ENCODE peak calls at places on chromosome 5, in five cellular contexts. X is transverse colon, K is body of pancreas, F is IMR-90, M is SJCRH30. N is an unnamed sample. For H3K27me3 and H3K4me1, the result is how much of the 10 kb centered on the place peaks cover.

GRCh38 chr5:159097461-159098284 is 2.0 kb downstream of the EBF1 start:
- DNase-seq in X (no peak), K (no peak), F (peak), M (peak), N (peak)

GRCh38 chr5:151719228-151719861 is 32.6 kb upstream of the SPARC start:
- DNase-seq in X (peak), K (no peak), F (peak), M (peak), N (peak)

GRCh38 chr5:60516688-60517087 is 183.3 kb downstream of the DEPDC1B start:
- DNase-seq in X (no peak), K (no peak), F (no peak), M (no peak), N (no peak)

GRCh38 chr5:155726267-155726666 is 600.7 kb upstream of the SGCD start:
- DNase-seq in X (no peak), K (no peak), F (peak), M (peak), N (no peak)

GRCh38 chr5:145752534-145752933 is 82.6 kb downstream of the PRELID2 start:
- DNase-seq in X (no peak), K (no peak), F (no peak), M (no peak), N (no peak)

GRCh38 chr5:83856898-83857297 is 136.2 kb upstream of the HAPLN1 start:
- DNase-seq in X (no peak), K (no peak), F (no peak), M (peak), N (no peak)

GRCh38 chr5:128635379-128635778 is 97.3 kb upstream of the FBN2 start:
- DNase-seq in X (no peak), K (no peak), F (no peak), M (no peak), N (no peak)

GRCh38 chr5:132821791-132822190 is 8.7 kb downstream of the SHROOM1 start:
- DNase-seq in X (no peak), K (no peak), F (peak), M (peak), N (no peak)

GRCh38 chr5:123545506-123545905 is 33.5 kb downstream of the CSNK1G3 start:
- DNase-seq in X (peak), K (no peak), F (no peak), M (no peak), N (peak)

GRCh38 chr5:170139786-170140335 is 34.2 kb downstream of the FOXI1 start:
- DNase-seq in X (no peak), K (no peak), F (no peak), M (no peak), N (no peak)

GRCh38 chr5:103037673-103038455 is 82.1 kb downstream of the GIN1 start:
- DNase-seq in X (no peak), K (no peak), F (peak), M (no peak), N (no peak)

GRCh38 chr5:84383816-84384603 is 670 bp downstream of the EDIL3 start:
- DNase-seq in X (peak), K (no peak), F (peak), M (peak), N (peak)

GRCh38 chr5:64505769-64506566 is at the start of gene RGS7BP:
- DNase-seq in X (no peak), K (peak), F (peak), M (no peak), N (peak)

GRCh38 chr5:68292316-68292715 is 76.8 kb downstream of the PIK3R1 start:
- DNase-seq in X (no peak), K (no peak), F (peak), M (no peak), N (no peak)

GRCh38 chr5:173917788-173918786 is 29.9 kb downstream of the CPEB4 start:
- DNase-seq in X (peak), K (peak), F (peak), M (peak), N (peak)

GRCh38 chr5:54577542-54577941 is 60.0 kb downstream of the SNX18 start:
- DNase-seq in X (no peak), K (no peak), F (no peak), M (no peak), N (no peak)

GRCh38 chr5:95181650-95182049 is 103.2 kb downstream of the MCTP1 start:
- DNase-seq in X (no peak), K (no peak), F (no peak), M (no peak), N (no peak)

GRCh38 chr5:38601843-38602424 is 45.5 kb upstream of the LIFR start:
- DNase-seq in X (no peak), K (no peak), F (peak), M (no peak), N (no peak)

GRCh38 chr5:3751846-3752245 is 156.2 kb downstream of the IRX1 start:
- DNase-seq in X (no peak), K (no peak), F (no peak), M (no peak), N (no peak)

GRCh38 chr5:68200288-68200687 is 15.3 kb upstream of the PIK3R1 start:
- DNase-seq in X (no peak), K (no peak), F (no peak), M (no peak), N (no peak)

GRCh38 chr5:176822041-176822425 is 11.7 kb downstream of the UNC5A start:
- DNase-seq in X (no peak), K (no peak), F (no peak), M (no peak), N (peak)

DNA sequence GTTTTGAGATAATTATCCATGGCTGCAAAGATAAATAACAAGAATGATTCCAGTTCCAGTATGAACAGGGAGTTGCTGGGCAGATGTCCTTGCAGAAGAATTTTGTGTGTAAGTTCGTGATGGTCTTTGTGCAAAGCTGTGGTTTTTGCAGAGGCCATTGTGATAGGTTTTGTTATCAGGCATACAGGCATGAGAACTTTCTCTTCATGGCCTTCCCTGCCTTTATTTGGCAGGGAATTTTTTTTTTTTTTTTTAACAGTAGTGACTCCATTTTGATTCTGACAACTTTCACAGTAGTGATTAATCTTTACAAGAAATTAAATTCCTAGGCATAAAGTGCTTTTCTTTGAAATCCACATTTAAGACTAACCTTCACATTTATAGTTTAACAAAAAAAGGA is 1999.5 kb upstream of the CDH6 start:
- DNase-seq in X (no peak), K (no peak), F (no peak), M (no peak), N (no peak)
- H3K4me3 ChIP-seq in X (no peak), K (no peak), F (no peak), M (no peak), N (no peak)

GRCh38 chr5:5537426-5537825 is 114.9 kb downstream of the ICE1 start:
- DNase-seq in X (no peak), K (no peak), F (no peak), M (no peak), N (no peak)
- H3K27me3 ChIP-seq in X (under half), K (under half), F (under half), M (under half), N (under half)

GRCh38 chr5:93430673-93431192 is 150.3 kb downstream of the NR2F1-AS1 start:
- DNase-seq in X (no peak), K (no peak), F (no peak), M (no peak), N (no peak)

GRCh38 chr5:93430139-93430538 is 150.9 kb downstream of the NR2F1-AS1 start:
- DNase-seq in X (no peak), K (no peak), F (no peak), M (no peak), N (no peak)

GRCh38 chr5:93428868-93429267 is 152.2 kb downstream of the NR2F1-AS1 start:
- DNase-seq in X (no peak), K (no peak), F (peak), M (no peak), N (no peak)

GRCh38 chr5:93425102-93425501 is 155.9 kb downstream of the NR2F1-AS1 start:
- DNase-seq in X (no peak), K (no peak), F (peak), M (no peak), N (no peak)

GRCh38 chr5:93427316-93427715 is 153.7 kb downstream of the NR2F1-AS1 start:
- DNase-seq in X (no peak), K (no peak), F (no peak), M (no peak), N (no peak)
- H3K4me1 ChIP-seq in X (under half), K (under half), F (under half), M (under half), N (under half)

GRCh38 chr5:124659798-124660197 is 86.6 kb downstream of the ZNF608 start:
- DNase-seq in X (no peak), K (no peak), F (no peak), M (no peak), N (no peak)

GRCh38 chr5:124662261-124662781 is 84.1 kb downstream of the ZNF608 start:
- DNase-seq in X (peak), K (no peak), F (no peak), M (no peak), N (no peak)

GRCh38 chr5:124663101-124663506 is 83.3 kb downstream of the ZNF608 start:
- DNase-seq in X (no peak), K (no peak), F (no peak), M (peak), N (peak)

GRCh38 chr5:124660229-124661093 is 86.0 kb downstream of the ZNF608 start:
- DNase-seq in X (no peak), K (peak), F (no peak), M (peak), N (no peak)

GRCh38 chr5:124661317-124662141 is 84.9 kb downstream of the ZNF608 start:
- DNase-seq in X (no peak), K (peak), F (peak), M (peak), N (peak)
- H3K4me3 ChIP-seq in X (no peak), K (no peak), F (no peak), M (peak), N (no peak)

GRCh38 chr5:133825631-133826289 is 142.7 kb downstream of the C5orf15 start:
- DNase-seq in X (no peak), K (no peak), F (no peak), M (peak), N (peak)
- H3K27me3 ChIP-seq in X (under half), K (under half), F (under half), M (under half), N (under half)

GRCh38 chr5:56072863-56073777 is 78.4 kb upstream of the IL6ST start:
- DNase-seq in X (no peak), K (no peak), F (peak), M (no peak), N (no peak)

GRCh38 chr5:56077796-56078233 is 83.1 kb upstream of the IL6ST start:
- DNase-seq in X (no peak), K (no peak), F (no peak), M (no peak), N (no peak)

GRCh38 chr5:56076486-56076885 is 81.7 kb upstream of the IL6ST start:
- DNase-seq in X (no peak), K (no peak), F (no peak), M (no peak), N (no peak)

GRCh38 chr5:56078271-56078670 is 83.5 kb upstream of the IL6ST start:
- DNase-seq in X (no peak), K (no peak), F (no peak), M (no peak), N (no peak)

DNA sequence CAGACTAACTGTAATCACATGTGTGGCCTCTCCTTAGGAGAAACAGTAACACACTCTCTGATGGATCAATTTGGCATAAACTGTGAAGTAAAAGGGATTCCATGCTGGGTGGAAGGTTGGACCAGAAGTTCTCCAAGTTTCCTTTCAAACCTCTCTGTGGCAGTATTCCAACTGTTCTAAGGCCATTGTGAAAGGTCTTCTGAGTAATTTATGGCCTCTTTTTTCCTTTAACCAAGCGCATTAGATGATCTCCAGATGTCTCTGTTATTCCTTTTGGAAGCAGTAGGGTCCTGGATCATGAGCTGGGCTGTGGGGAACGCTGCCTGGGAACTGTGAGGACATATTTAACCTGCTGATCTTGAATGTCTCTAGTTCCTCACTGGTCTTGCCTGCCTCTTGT is 80.6 kb upstream of the IL6ST start:
- DNase-seq in X (peak), K (no peak), F (peak), M (no peak), N (no peak)
- H3K4me1 ChIP-seq in X (under half), K (under half), F (under half), M (under half), N (under half)

DNA sequence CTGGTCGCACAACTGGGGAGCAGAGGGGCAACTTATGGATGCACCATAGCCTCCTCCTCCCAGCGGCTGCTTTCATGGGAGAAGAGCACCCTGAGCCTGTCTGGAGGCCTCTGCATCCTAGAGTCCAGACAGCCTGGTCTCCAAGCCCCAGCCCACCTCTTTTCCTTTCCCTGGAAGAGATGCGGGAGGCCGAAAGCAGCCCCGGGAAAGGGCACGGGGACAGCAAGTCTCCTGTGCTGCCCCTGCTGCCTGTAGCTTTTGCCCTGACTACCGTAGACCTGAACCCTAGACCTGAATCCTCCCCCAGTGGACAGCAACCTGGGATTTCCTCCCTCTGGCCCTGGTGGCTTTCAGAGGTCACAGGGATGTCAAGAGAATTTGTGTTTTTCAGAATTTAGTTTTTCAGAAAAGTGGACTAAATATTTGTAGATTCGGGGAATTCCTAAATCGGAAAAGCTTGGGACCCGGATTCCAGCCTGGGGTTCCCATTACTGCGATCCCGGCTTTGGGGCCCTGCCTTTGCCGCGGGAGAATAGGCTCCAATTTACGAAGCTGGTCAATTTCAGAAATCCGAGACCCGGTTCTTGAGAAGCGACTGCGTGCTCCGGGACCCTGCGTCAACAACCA is 4.3 kb upstream of the PITX1 start:
- DNase-seq in X (no peak), K (no peak), F (no peak), M (no peak), N (no peak)
- H3K4me3 ChIP-seq in X (peak), K (no peak), F (no peak), M (no peak), N (no peak)

GRCh38 chr5:143601357-143601756 is 197.9 kb upstream of the NR3C1 start:
- DNase-seq in X (no peak), K (no peak), F (no peak), M (no peak), N (no peak)
- H3K27me3 ChIP-seq in X (under half), K (under half), F (under half), M (under half), N (under half)

N was measured in BE2C.